ENCODE peak calls at places on chromosome 19, in nine cellular contexts. One of them, this sample, is unnamed. For H3K4me1, the result is how much of the 10 kb centered on the place peaks cover.

GRCh38 chr19:39104104-39104708 is 20.0 kb downstream of the ACP7 start:
- DNase-seq in breast epithelium: no peak
- DNase-seq in spleen: peak
- DNase-seq in GM23338: no peak
- DNase-seq in HCT116: no peak
- DNase-seq in SK-N-SH: peak
- DNase-seq in stomach: no peak
- DNase-seq in prostate gland: no peak
- DNase-seq in GM12878: no peak
- DNase-seq in this sample: no peak

GRCh38 chr19:16376649-16377048 is 52.0 kb downstream of the KLF2 start:
- DNase-seq in breast epithelium: no peak
- DNase-seq in spleen: peak
- DNase-seq in GM23338: peak
- DNase-seq in HCT116: no peak
- DNase-seq in SK-N-SH: peak
- DNase-seq in stomach: no peak
- DNase-seq in prostate gland: no peak
- DNase-seq in GM12878: no peak
- DNase-seq in this sample: no peak

GRCh38 chr19:46015080-46015960 is 7.5 kb downstream of the PGLYRP1 start:
- DNase-seq in breast epithelium: peak
- DNase-seq in spleen: peak
- DNase-seq in GM23338: peak
- DNase-seq in HCT116: no peak
- DNase-seq in SK-N-SH: peak
- DNase-seq in stomach: peak
- DNase-seq in prostate gland: peak
- DNase-seq in GM12878: no peak
- DNase-seq in this sample: no peak

GRCh38 chr19:39403331-39404312 is 3.0 kb upstream of the ZFP36 start:
- DNase-seq in breast epithelium: peak
- DNase-seq in spleen: peak
- DNase-seq in GM23338: peak
- DNase-seq in HCT116: peak
- DNase-seq in SK-N-SH: no peak
- DNase-seq in stomach: peak
- DNase-seq in prostate gland: peak
- DNase-seq in GM12878: no peak
- DNase-seq in this sample: no peak

GRCh38 chr19:34241513-34242337 is 12.6 kb upstream of the GARRE1 start:
- DNase-seq in breast epithelium: peak
- DNase-seq in spleen: no peak
- DNase-seq in GM23338: peak
- DNase-seq in HCT116: no peak
- DNase-seq in SK-N-SH: no peak
- DNase-seq in stomach: peak
- DNase-seq in prostate gland: no peak
- DNase-seq in GM12878: no peak
- DNase-seq in this sample: no peak

GRCh38 chr19:55284405-55285058 is 735 bp downstream of the BRSK1 start:
- DNase-seq in breast epithelium: no peak
- DNase-seq in spleen: no peak
- DNase-seq in GM23338: peak
- DNase-seq in HCT116: no peak
- DNase-seq in SK-N-SH: peak
- DNase-seq in stomach: no peak
- DNase-seq in prostate gland: no peak
- DNase-seq in GM12878: no peak
- DNase-seq in this sample: no peak

GRCh38 chr19:5342573-5343201 is 2.1 kb upstream of the PTPRS start:
- DNase-seq in breast epithelium: no peak
- DNase-seq in spleen: no peak
- DNase-seq in GM23338: no peak
- DNase-seq in HCT116: no peak
- DNase-seq in SK-N-SH: no peak
- DNase-seq in stomach: no peak
- DNase-seq in prostate gland: no peak
- DNase-seq in GM12878: no peak
- DNase-seq in this sample: no peak

GRCh38 chr19:42401365-42402303 is 11.5 kb upstream of the CNFN start:
- DNase-seq in breast epithelium: peak
- DNase-seq in spleen: peak
- DNase-seq in GM23338: peak
- DNase-seq in HCT116: no peak
- DNase-seq in SK-N-SH: peak
- DNase-seq in stomach: peak
- DNase-seq in prostate gland: peak
- DNase-seq in GM12878: no peak
- DNase-seq in this sample: no peak

GRCh38 chr19:6851359-6851758 is 36.0 kb upstream of the ADGRE1 start:
- DNase-seq in breast epithelium: no peak
- DNase-seq in spleen: no peak
- DNase-seq in GM23338: no peak
- DNase-seq in HCT116: no peak
- DNase-seq in SK-N-SH: no peak
- DNase-seq in stomach: no peak
- DNase-seq in prostate gland: no peak
- DNase-seq in GM12878: no peak
- DNase-seq in this sample: no peak
- TF ChIP-seq CTCF in breast epithelium: no peak
- TF ChIP-seq CTCF in spleen: no peak
- TF ChIP-seq CTCF in GM23338: no peak
- TF ChIP-seq CTCF in HCT116: no peak
- TF ChIP-seq CTCF in SK-N-SH: no peak
- TF ChIP-seq CTCF in stomach: no peak
- TF ChIP-seq CTCF in prostate gland: no peak
- TF ChIP-seq CTCF in GM12878: no peak
- TF ChIP-seq CTCF in this sample: no peak

GRCh38 chr19:10742494-10742893 is 24.6 kb downstream of the DNM2 start:
- DNase-seq in breast epithelium: no peak
- DNase-seq in spleen: no peak
- DNase-seq in GM23338: no peak
- DNase-seq in HCT116: no peak
- DNase-seq in SK-N-SH: no peak
- DNase-seq in stomach: peak
- DNase-seq in prostate gland: no peak
- DNase-seq in GM12878: no peak
- DNase-seq in this sample: no peak

GRCh38 chr19:10744222-10744847 is 26.5 kb downstream of the DNM2 start:
- DNase-seq in breast epithelium: no peak
- DNase-seq in spleen: no peak
- DNase-seq in GM23338: no peak
- DNase-seq in HCT116: no peak
- DNase-seq in SK-N-SH: no peak
- DNase-seq in stomach: peak
- DNase-seq in prostate gland: peak
- DNase-seq in GM12878: no peak
- DNase-seq in this sample: no peak

GRCh38 chr19:10737680-10738079 is 19.8 kb downstream of the DNM2 start:
- DNase-seq in breast epithelium: no peak
- DNase-seq in spleen: no peak
- DNase-seq in GM23338: no peak
- DNase-seq in HCT116: no peak
- DNase-seq in SK-N-SH: no peak
- DNase-seq in stomach: no peak
- DNase-seq in prostate gland: no peak
- DNase-seq in GM12878: no peak
- DNase-seq in this sample: no peak

GRCh38 chr19:10736916-10737551 is 19.2 kb downstream of the DNM2 start:
- DNase-seq in breast epithelium: no peak
- DNase-seq in spleen: no peak
- DNase-seq in GM23338: peak
- DNase-seq in HCT116: no peak
- DNase-seq in SK-N-SH: no peak
- DNase-seq in stomach: no peak
- DNase-seq in prostate gland: no peak
- DNase-seq in GM12878: no peak
- DNase-seq in this sample: no peak

GRCh38 chr19:10740798-10741197 is 22.9 kb downstream of the DNM2 start:
- DNase-seq in breast epithelium: no peak
- DNase-seq in spleen: no peak
- DNase-seq in GM23338: no peak
- DNase-seq in HCT116: no peak
- DNase-seq in SK-N-SH: no peak
- DNase-seq in stomach: no peak
- DNase-seq in prostate gland: peak
- DNase-seq in GM12878: no peak
- DNase-seq in this sample: no peak
- H3K4me1 ChIP-seq in breast epithelium: under half
- H3K4me1 ChIP-seq in spleen: half or more
- H3K4me1 ChIP-seq in GM23338: under half
- H3K4me1 ChIP-seq in HCT116: half or more
- H3K4me1 ChIP-seq in SK-N-SH: under half
- H3K4me1 ChIP-seq in stomach: half or more
- H3K4me1 ChIP-seq in prostate gland: under half
- H3K4me1 ChIP-seq in GM12878: under half
- H3K4me1 ChIP-seq in this sample: under half

DNA sequence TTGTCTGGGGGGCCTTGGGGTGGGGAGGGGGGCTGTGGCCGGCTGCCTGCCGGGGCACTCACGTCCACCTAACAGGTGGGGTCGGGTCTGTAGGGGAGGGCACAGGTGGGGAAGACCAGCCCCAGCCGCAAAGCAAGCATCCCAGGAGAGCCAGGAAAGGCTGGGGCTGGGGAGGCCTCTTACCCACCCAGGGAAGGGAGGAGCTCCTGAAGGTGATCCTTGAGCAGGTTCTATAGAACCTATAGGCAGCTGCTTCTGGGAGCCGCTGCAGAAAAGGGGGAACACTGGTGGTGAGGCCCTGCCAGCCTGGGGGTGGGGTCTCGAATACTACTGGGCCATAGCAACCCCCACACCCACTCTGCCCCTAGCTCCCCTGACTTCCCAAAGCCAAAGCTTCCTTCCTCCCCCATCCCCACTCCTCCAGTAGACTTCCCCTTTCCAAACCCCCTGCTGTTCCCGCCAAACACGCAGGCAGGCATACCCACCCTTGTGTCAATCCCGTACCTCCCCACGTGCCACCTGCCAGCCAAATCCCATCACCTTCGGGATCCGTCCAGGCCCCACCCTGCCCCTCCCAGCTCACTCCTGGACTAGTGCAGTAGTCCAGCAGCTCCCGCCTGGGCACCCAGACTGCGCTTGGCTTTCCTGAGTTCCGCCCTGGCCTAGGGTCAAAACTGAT is 5.6 kb downstream of the KLF16 start:
- DNase-seq in breast epithelium: no peak
- DNase-seq in spleen: no peak
- DNase-seq in GM23338: no peak
- DNase-seq in HCT116: no peak
- DNase-seq in SK-N-SH: no peak
- DNase-seq in stomach: no peak
- DNase-seq in prostate gland: no peak
- DNase-seq in GM12878: no peak
- DNase-seq in this sample: no peak
- TF ChIP-seq POLR2AphosphoS5 in breast epithelium: no peak
- TF ChIP-seq POLR2AphosphoS5 in spleen: no peak
- TF ChIP-seq POLR2AphosphoS5 in GM23338: no peak
- TF ChIP-seq POLR2AphosphoS5 in HCT116: no peak
- TF ChIP-seq POLR2AphosphoS5 in SK-N-SH: no peak
- TF ChIP-seq POLR2AphosphoS5 in stomach: no peak
- TF ChIP-seq POLR2AphosphoS5 in prostate gland: no peak
- TF ChIP-seq POLR2AphosphoS5 in GM12878: no peak
- TF ChIP-seq POLR2AphosphoS5 in this sample: no peak

GRCh38 chr19:48287748-48288147 is 17.9 kb downstream of the ZNF114 start:
- DNase-seq in breast epithelium: no peak
- DNase-seq in spleen: no peak
- DNase-seq in GM23338: no peak
- DNase-seq in HCT116: no peak
- DNase-seq in SK-N-SH: no peak
- DNase-seq in stomach: no peak
- DNase-seq in prostate gland: no peak
- DNase-seq in GM12878: no peak
- DNase-seq in this sample: no peak

GRCh38 chr19:48284891-48285290 is 15.0 kb downstream of the ZNF114 start:
- DNase-seq in breast epithelium: no peak
- DNase-seq in spleen: no peak
- DNase-seq in GM23338: no peak
- DNase-seq in HCT116: no peak
- DNase-seq in SK-N-SH: no peak
- DNase-seq in stomach: no peak
- DNase-seq in prostate gland: no peak
- DNase-seq in GM12878: no peak
- DNase-seq in this sample: no peak

GRCh38 chr19:48279747-48280146 is 9.9 kb downstream of the ZNF114 start:
- DNase-seq in breast epithelium: no peak
- DNase-seq in spleen: peak
- DNase-seq in GM23338: no peak
- DNase-seq in HCT116: no peak
- DNase-seq in SK-N-SH: no peak
- DNase-seq in stomach: no peak
- DNase-seq in prostate gland: no peak
- DNase-seq in GM12878: no peak
- DNase-seq in this sample: no peak

DNA sequence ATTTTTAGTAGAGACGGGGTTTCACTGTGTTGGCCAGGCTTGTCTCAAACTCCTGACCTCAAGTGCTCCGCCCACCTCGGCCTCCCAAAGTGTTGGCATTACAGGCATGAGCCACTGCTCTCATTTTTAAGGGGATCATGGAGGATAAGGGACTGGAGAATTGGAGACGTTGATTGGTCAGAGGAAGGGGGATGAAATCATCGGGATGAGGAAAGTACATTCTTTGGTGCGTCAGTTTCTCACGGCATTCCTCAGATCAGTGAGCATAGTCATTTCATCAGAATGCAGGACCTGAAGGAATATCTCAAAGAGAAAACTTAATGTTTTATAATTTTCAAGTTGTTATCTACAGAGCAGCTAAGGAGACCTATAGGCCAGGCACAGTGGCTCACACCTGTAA is 14.0 kb downstream of the ZNF114 start:
- DNase-seq in breast epithelium: no peak
- DNase-seq in spleen: no peak
- DNase-seq in GM23338: no peak
- DNase-seq in HCT116: no peak
- DNase-seq in SK-N-SH: no peak
- DNase-seq in stomach: no peak
- DNase-seq in prostate gland: no peak
- DNase-seq in GM12878: no peak
- DNase-seq in this sample: no peak
- TF ChIP-seq CTCF in breast epithelium: no peak
- TF ChIP-seq CTCF in spleen: no peak
- TF ChIP-seq CTCF in GM23338: no peak
- TF ChIP-seq CTCF in HCT116: no peak
- TF ChIP-seq CTCF in SK-N-SH: no peak
- TF ChIP-seq CTCF in stomach: no peak
- TF ChIP-seq CTCF in prostate gland: no peak
- TF ChIP-seq CTCF in GM12878: no peak
- TF ChIP-seq CTCF in this sample: no peak